ENCODE peak calls at places on chromosomes 5 and 9, in five cellular contexts. R is K562, L is HepG2, E is H1, A is SK-N-SH. B is an unnamed sample.

GRCh38 chr9:99336531-99336930 is 114.4 kb downstream of the SEC61B start:
- DNase-seq in R (no peak), L (no peak), E (no peak), A (no peak), B (no peak)

GRCh38 chr9:110691002-110691549 is 22.5 kb downstream of the MUSK start:
- DNase-seq in R (no peak), L (peak), E (no peak), A (no peak), B (no peak)

GRCh38 chr5:125140855-125141254 is 394.4 kb upstream of the ZNF608 start:
- DNase-seq in R (no peak), L (peak), E (no peak), A (no peak), B (no peak)

GRCh38 chr9:93654351-93654961 is 78.1 kb downstream of the PHF2 start:
- DNase-seq in R (no peak), L (no peak), E (no peak), A (no peak), B (no peak)

GRCh38 chr5:125199968-125200841 is 453.8 kb upstream of the ZNF608 start:
- DNase-seq in R (no peak), L (no peak), E (no peak), A (peak), B (no peak)

GRCh38 chr9:93968451-93969327 is 13.5 kb upstream of the BARX1 start:
- DNase-seq in R (no peak), L (peak), E (no peak), A (no peak), B (no peak)

GRCh38 chr9:131640438-131641181 is 95.3 kb downstream of the PRRT1B start:
- DNase-seq in R (no peak), L (no peak), E (no peak), A (no peak), B (no peak)

GRCh38 chr5:179204572-179204971 is 140.7 kb downstream of the ADAMTS2 start:
- DNase-seq in R (peak), L (no peak), E (no peak), A (no peak), B (no peak)

GRCh38 chr5:2038337-2039179 is 155.8 kb upstream of the IRX4 start:
- DNase-seq in R (peak), L (peak), E (peak), A (peak), B (peak)

GRCh38 chr9:91416086-91416712 is 7.4 kb downstream of the NFIL3 start:
- DNase-seq in R (no peak), L (no peak), E (no peak), A (no peak), B (no peak)

GRCh38 chr5:1336749-1337489 is 8.0 kb downstream of the CLPTM1L start:
- DNase-seq in R (no peak), L (no peak), E (no peak), A (no peak), B (no peak)

GRCh38 chr9:89750117-89750551 is 145.3 kb downstream of the GADD45G start:
- DNase-seq in R (no peak), L (no peak), E (no peak), A (peak), B (no peak)

GRCh38 chr9:85515021-85515420 is 226.7 kb downstream of the AGTPBP1 start:
- DNase-seq in R (no peak), L (no peak), E (no peak), A (no peak), B (no peak)

GRCh38 chr9:92294297-92294676 is 790 bp upstream of the IARS1 start:
- DNase-seq in R (no peak), L (peak), E (no peak), A (peak), B (no peak)

GRCh38 chr5:84403773-84404172 is 19.1 kb upstream of the EDIL3 start:
- DNase-seq in R (no peak), L (no peak), E (no peak), A (no peak), B (no peak)

GRCh38 chr5:72282878-72283277 is 37.2 kb downstream of the MRPS27 start:
- DNase-seq in R (no peak), L (no peak), E (no peak), A (peak), B (no peak)

GRCh38 chr5:129904102-129904666 is at the start of gene CHSY3:
- DNase-seq in R (peak), L (peak), E (peak), A (peak), B (peak)

GRCh38 chr9:113488071-113488470 is 24.5 kb downstream of the RGS3 start:
- DNase-seq in R (no peak), L (no peak), E (no peak), A (no peak), B (no peak)

GRCh38 chr5:9015250-9015936 is 530.5 kb downstream of the SEMA5A start:
- DNase-seq in R (no peak), L (no peak), E (no peak), A (no peak), B (no peak)

GRCh38 chr5:141973871-141974595 is 5.1 kb downstream of the RNF14 start:
- DNase-seq in R (no peak), L (no peak), E (no peak), A (no peak), B (no peak)

GRCh38 chr9:128792978-128793686 is 6.1 kb downstream of the TBC1D13 start:
- DNase-seq in R (peak), L (no peak), E (no peak), A (no peak), B (no peak)

GRCh38 chr5:9358961-9359686 is 186.8 kb downstream of the SEMA5A start:
- DNase-seq in R (no peak), L (no peak), E (no peak), A (no peak), B (no peak)

GRCh38 chr5:31972558-31972957 is 201.6 kb downstream of the GOLPH3 start:
- DNase-seq in R (no peak), L (no peak), E (no peak), A (no peak), B (no peak)

GRCh38 chr9:129006328-129007034 is 21.6 kb downstream of the SH3GLB2 start:
- DNase-seq in R (peak), L (peak), E (peak), A (peak), B (peak)

GRCh38 chr5:37738057-37738691 is 101.7 kb downstream of the GDNF start:
- DNase-seq in R (no peak), L (peak), E (no peak), A (no peak), B (no peak)

GRCh38 chr5:158966691-158967090 is 133.0 kb downstream of the EBF1 start:
- DNase-seq in R (no peak), L (no peak), E (no peak), A (no peak), B (no peak)

GRCh38 chr5:158970569-158971014 is 129.1 kb downstream of the EBF1 start:
- DNase-seq in R (no peak), L (no peak), E (no peak), A (no peak), B (no peak)

GRCh38 chr5:158968160-158968559 is 131.6 kb downstream of the EBF1 start:
- DNase-seq in R (no peak), L (no peak), E (no peak), A (no peak), B (no peak)

DNA sequence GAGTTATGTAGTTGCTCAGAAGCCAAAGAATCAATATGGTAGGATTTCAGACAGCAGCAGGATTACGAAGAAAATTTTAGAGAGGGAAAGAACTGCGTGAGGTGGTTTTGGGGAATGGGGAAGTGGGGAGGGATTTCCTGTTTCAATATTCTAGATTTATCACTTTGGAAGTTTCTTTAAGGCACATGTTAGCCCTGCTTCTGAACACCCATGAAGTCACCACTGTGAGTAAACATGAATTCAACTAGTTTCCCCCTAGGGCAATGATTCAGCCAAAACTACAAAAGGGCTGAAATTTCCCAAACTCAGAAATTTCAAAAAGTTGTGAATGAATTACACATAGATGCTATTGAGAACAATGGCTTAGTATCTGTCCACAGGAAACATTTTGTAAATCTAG is 132.2 kb downstream of the EBF1 start:
- DNase-seq in R (no peak), L (no peak), E (no peak), A (no peak), B (no peak)
- TF ChIP-seq TAF1 in R (no peak), L (no peak), E (no peak), A (no peak), B (no peak)

GRCh38 chr9:133763272-133764183 is 25.4 kb upstream of the SARDH start:
- DNase-seq in R (no peak), L (no peak), E (peak), A (no peak), B (no peak)

GRCh38 chr9:133760713-133761290 is 22.6 kb upstream of the SARDH start:
- DNase-seq in R (no peak), L (no peak), E (peak), A (no peak), B (no peak)

GRCh38 chr9:133759946-133760345 is 21.8 kb upstream of the SARDH start:
- DNase-seq in R (no peak), L (no peak), E (peak), A (no peak), B (no peak)

GRCh38 chr9:133762488-133763271 is 24.5 kb upstream of the SARDH start:
- DNase-seq in R (no peak), L (no peak), E (peak), A (no peak), B (no peak)

GRCh38 chr9:133761641-133762248 is 23.6 kb upstream of the SARDH start:
- DNase-seq in R (no peak), L (no peak), E (no peak), A (no peak), B (no peak)
- TF ChIP-seq TAF1 in R (no peak), L (no peak), E (no peak), A (no peak), B (no peak)

DNA sequence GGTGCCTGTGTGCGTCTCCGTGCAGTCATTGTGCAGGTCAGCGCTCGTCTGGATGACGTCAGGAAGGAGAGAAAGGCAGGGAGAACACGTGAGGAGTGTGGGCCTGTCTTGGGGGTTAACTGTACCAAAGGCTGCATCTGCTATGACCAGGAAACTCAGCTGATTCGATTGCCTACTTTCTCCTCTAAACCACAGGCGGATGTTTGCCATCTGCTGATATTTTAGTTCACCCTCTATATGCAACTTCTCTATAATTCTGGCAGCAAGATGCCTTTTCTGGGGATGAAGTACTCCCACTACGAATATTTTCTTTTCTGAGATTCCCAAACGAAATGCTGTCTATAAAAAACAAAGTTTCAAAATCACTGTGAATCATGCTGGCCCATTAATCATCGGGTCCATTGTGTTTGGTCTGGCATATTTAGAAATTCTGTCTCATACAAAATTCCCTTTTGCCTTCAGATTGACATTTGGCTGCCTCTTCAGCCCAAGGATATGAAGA is 24.7 kb downstream of the PCSK1 start:
- DNase-seq in R (no peak), L (no peak), E (no peak), A (no peak), B (no peak)
- TF ChIP-seq TAF1 in R (no peak), L (no peak), E (no peak), A (no peak), B (no peak)

GRCh38 chr5:169416583-169417196 is 115.8 kb upstream of the SLIT3 start:
- DNase-seq in R (no peak), L (no peak), E (no peak), A (no peak), B (peak)
- TF ChIP-seq TAF1 in R (no peak), L (no peak), E (no peak), A (no peak), B (no peak)

GRCh38 chr9:133419005-133419404 is 1.2 kb upstream of the REXO4 start:
- DNase-seq in R (no peak), L (no peak), E (no peak), A (no peak), B (no peak)
- TF ChIP-seq TAF1 in R (no peak), L (no peak), E (no peak), A (no peak), B (no peak)

GRCh38 chr9:34507966-34508365 is 14.8 kb downstream of the ENHO start:
- DNase-seq in R (no peak), L (no peak), E (no peak), A (no peak), B (no peak)
- TF ChIP-seq TAF1 in R (no peak), L (no peak), E (no peak), A (no peak), B (no peak)

DNA sequence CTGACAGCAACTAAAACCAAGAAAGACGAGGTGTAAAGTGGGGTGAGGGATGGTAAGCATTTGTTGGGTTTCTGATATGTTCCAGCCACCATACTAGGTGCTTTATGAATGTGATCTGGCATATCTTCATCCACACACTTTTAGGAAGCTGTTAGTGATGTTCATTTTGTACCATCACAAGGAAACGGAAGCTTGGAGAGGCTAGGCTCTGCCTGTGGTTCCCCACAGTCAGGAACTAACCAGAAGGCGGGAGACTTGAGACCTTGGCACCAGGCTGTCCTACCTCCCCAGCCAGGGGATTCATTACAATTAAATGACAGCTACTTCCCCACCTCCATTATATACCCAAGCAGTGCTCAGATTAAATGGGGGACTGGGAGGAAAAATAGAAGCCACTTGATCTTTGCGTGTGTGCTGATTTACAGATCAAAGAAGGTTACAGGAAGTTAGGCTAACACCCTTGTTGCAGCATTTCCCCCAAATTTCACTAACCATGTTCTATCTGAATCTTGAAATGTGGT is 43.0 kb downstream of the SFXN1 start:
- DNase-seq in R (no peak), L (no peak), E (no peak), A (no peak), B (no peak)
- TF ChIP-seq TAF1 in R (no peak), L (no peak), E (no peak), A (no peak), B (no peak)

GRCh38 chr5:82159014-82159413 is 119.1 kb downstream of the RPS23 start:
- DNase-seq in R (no peak), L (no peak), E (no peak), A (no peak), B (no peak)
- TF ChIP-seq TAF1 in R (no peak), L (no peak), E (no peak), A (no peak), B (no peak)

GRCh38 chr5:57097526-57097925 is 76.3 kb upstream of the GPBP1 start:
- DNase-seq in R (no peak), L (no peak), E (no peak), A (no peak), B (no peak)

DNA sequence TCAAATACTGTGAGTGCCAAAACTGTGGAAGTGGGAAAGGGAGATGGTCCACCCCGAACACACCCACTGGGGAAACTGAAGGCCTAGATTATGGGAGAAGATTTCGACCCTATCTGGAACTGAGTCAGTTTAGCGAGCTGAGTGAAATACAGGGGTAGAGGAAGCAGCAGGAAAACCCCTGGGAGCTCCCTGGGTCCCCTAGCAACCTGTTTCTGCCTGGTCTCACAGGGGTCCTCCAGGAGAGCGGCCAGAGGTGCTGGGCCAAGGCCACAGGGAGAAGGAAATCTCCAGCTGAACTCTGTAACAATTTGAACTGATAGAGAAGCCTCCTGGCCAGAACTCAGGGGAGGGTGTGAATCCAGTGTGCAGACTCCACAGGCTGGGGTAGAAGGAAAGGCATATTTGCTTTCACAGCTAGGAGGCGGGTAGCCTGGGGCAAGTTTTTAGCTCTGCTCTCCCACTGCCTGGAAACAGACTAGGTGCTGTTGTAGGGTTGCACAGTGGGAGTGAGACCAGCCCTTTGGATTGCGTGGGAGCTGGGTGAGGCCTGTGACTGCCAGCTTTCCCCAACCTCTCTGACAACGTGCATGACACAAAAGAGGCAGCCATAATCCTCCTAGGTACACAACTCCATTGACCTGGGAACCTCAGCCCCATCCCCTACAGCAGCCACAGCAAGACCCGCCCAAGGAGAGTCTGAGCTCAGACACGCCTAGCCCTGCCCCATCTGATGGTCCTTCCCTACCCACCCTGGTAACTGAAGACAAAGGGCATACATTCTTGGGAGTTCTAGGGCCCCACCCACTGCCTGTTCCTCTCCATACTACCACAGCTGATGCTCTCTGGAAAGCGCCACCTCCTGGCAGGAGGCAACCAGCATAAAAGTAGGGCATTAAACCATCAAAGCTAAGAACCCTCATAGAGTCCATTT is 78.8 kb upstream of the GPBP1 start:
- DNase-seq in R (no peak), L (peak), E (peak), A (no peak), B (no peak)
- TF ChIP-seq TAF1 in R (no peak), L (no peak), E (peak), A (no peak), B (no peak)

B was measured in GM12892.